ENCODE peak calls at places on chromosomes 3 and 15, in four cellular contexts. T, S, P and Q are unnamed samples.

GRCh38 chr3:167493240-167493639 is 19.4 kb upstream of the SERPINI2 start:
- DNase-seq in T (no peak), S (no peak), P (no peak), Q (no peak)

GRCh38 chr3:10456981-10457380 is 48.4 kb downstream of the ATP2B2 start:
- DNase-seq in T (no peak), S (no peak), P (no peak), Q (no peak)

GRCh38 chr3:155078959-155079794 is 942 bp upstream of the MME start:
- DNase-seq in T (peak), S (no peak), P (no peak), Q (peak)

GRCh38 chr3:8604988-8605387 is 39.6 kb downstream of the SSUH2 start:
- DNase-seq in T (no peak), S (no peak), P (no peak), Q (no peak)

GRCh38 chr15:52171386-52171785 is 19.8 kb downstream of the GNB5 start:
- DNase-seq in T (peak), S (no peak), P (no peak), Q (peak)

GRCh38 chr3:187104956-187105355 is 34.3 kb downstream of the RPL39L start:
- DNase-seq in T (no peak), S (no peak), P (no peak), Q (peak)

GRCh38 chr15:88120021-88120420 is 136.5 kb downstream of the NTRK3 start:
- DNase-seq in T (no peak), S (no peak), P (no peak), Q (no peak)

GRCh38 chr3:119302697-119303630 is 8.8 kb downstream of the ARHGAP31 start:
- DNase-seq in T (peak), S (no peak), P (no peak), Q (no peak)

GRCh38 chr3:195892355-195893120 is 15.8 kb downstream of the TNK2 start:
- DNase-seq in T (peak), S (peak), P (no peak), Q (peak)

GRCh38 chr15:92116320-92116719 is 262.8 kb downstream of the SLCO3A1 start:
- DNase-seq in T (no peak), S (no peak), P (no peak), Q (no peak)

GRCh38 chr3:173249457-173249856 is 108.4 kb upstream of the SPATA16 start:
- DNase-seq in T (no peak), S (no peak), P (no peak), Q (no peak)

GRCh38 chr3:35624698-35625097 is 14.6 kb upstream of the ARPP21 start:
- DNase-seq in T (no peak), S (no peak), P (no peak), Q (no peak)

GRCh38 chr3:146469206-146470017 is at the start of gene PLSCR2:
- DNase-seq in T (peak), S (peak), P (no peak), Q (peak)

GRCh38 chr3:173584093-173584833 is 186.7 kb downstream of the NLGN1 start:
- DNase-seq in T (peak), S (peak), P (no peak), Q (peak)

GRCh38 chr15:92159906-92160841 is 233.5 kb upstream of the ST8SIA2 start:
- DNase-seq in T (no peak), S (no peak), P (no peak), Q (no peak)

GRCh38 chr3:172516318-172517214 is 6.7 kb downstream of the TNFSF10 start:
- DNase-seq in T (peak), S (no peak), P (peak), Q (peak)

GRCh38 chr3:12961007-12961725 is 112.1 kb downstream of the IQSEC1 start:
- DNase-seq in T (no peak), S (no peak), P (no peak), Q (no peak)

GRCh38 chr3:132659000-132659369 is 624 bp downstream of the ACAD11 start:
- DNase-seq in T (no peak), S (peak), P (no peak), Q (no peak)

GRCh38 chr15:96869122-96869521 is 538.6 kb downstream of the NR2F2 start:
- DNase-seq in T (peak), S (no peak), P (no peak), Q (no peak)

GRCh38 chr15:33443699-33444098 is 132.9 kb downstream of the RYR3 start:
- DNase-seq in T (no peak), S (no peak), P (no peak), Q (no peak)

GRCh38 chr15:27017168-27017809 is 46.3 kb downstream of the GABRG3 start:
- DNase-seq in T (peak), S (peak), P (peak), Q (peak)

GRCh38 chr15:37098468-37099320 is 1.7 kb downstream of the MEIS2 start:
- DNase-seq in T (peak), S (peak), P (no peak), Q (peak)

GRCh38 chr15:98420837-98421236 is 227.5 kb upstream of the IGF1R start:
- DNase-seq in T (no peak), S (peak), P (no peak), Q (no peak)

GRCh38 chr3:45234250-45234649 is 8.2 kb upstream of the TMEM158 start:
- DNase-seq in T (no peak), S (no peak), P (no peak), Q (no peak)